ENCODE peak calls at places on chromosomes 1 and 21, in six cellular contexts. X, Y, E, N, D and Q are unnamed samples.

GRCh38 chr1:176574756-176575155 is 111.8 kb downstream of the PAPPA2 start:
- DNase-seq in X (no peak), Y (no peak), E (no peak), N (no peak), D (no peak), Q (no peak)

GRCh38 chr1:98325646-98326441 is 335.7 kb upstream of the SNX7 start:
- DNase-seq in X (peak), Y (peak), E (peak), N (peak), D (peak), Q (peak)

GRCh38 chr21:41717573-41718330 is 49.1 kb downstream of the RIPK4 start:
- DNase-seq in X (no peak), Y (no peak), E (no peak), N (no peak), D (no peak), Q (no peak)

GRCh38 chr1:216325946-216326345 is 97.3 kb downstream of the USH2A start:
- DNase-seq in X (no peak), Y (no peak), E (no peak), N (no peak), D (peak), Q (no peak)

GRCh38 chr1:54121482-54122130 is 31.2 kb downstream of the CDCP2 start:
- DNase-seq in X (no peak), Y (peak), E (peak), N (peak), D (peak), Q (peak)

GRCh38 chr1:89719502-89720306 is 86.8 kb downstream of the LRRC8C start:
- DNase-seq in X (no peak), Y (no peak), E (no peak), N (no peak), D (no peak), Q (peak)

GRCh38 chr21:31395268-31395667 is 51.2 kb upstream of the TIAM1 start:
- DNase-seq in X (no peak), Y (no peak), E (no peak), N (no peak), D (no peak), Q (no peak)

GRCh38 chr1:38817958-38818705 is 41.4 kb downstream of the RRAGC start:
- DNase-seq in X (no peak), Y (no peak), E (no peak), N (peak), D (no peak), Q (peak)

GRCh38 chr1:86155061-86155806 is 1.3 kb downstream of the COL24A1 start:
- DNase-seq in X (no peak), Y (no peak), E (no peak), N (peak), D (peak), Q (peak)

GRCh38 chr1:94130851-94131595 is 10.1 kb upstream of the ABCA4 start:
- DNase-seq in X (peak), Y (no peak), E (no peak), N (no peak), D (peak), Q (peak)

GRCh38 chr1:176719478-176719877 is 256.5 kb downstream of the PAPPA2 start:
- DNase-seq in X (no peak), Y (no peak), E (no peak), N (no peak), D (no peak), Q (no peak)

GRCh38 chr1:247209306-247209900 is 37.6 kb upstream of the ZNF124 start:
- DNase-seq in X (no peak), Y (peak), E (no peak), N (no peak), D (no peak), Q (peak)

GRCh38 chr1:56948403-56949023 is 17.3 kb downstream of the C8B start:
- DNase-seq in X (no peak), Y (no peak), E (no peak), N (no peak), D (no peak), Q (no peak)

GRCh38 chr1:111199881-111200801 is at the start of gene DENND2D:
- DNase-seq in X (peak), Y (no peak), E (no peak), N (no peak), D (no peak), Q (no peak)

GRCh38 chr1:3453891-3454810 is at the start of gene ARHGEF16:
- DNase-seq in X (peak), Y (no peak), E (peak), N (peak), D (no peak), Q (peak)

GRCh38 chr1:45998218-45998617 is 134.2 kb downstream of the PIK3R3 start:
- DNase-seq in X (no peak), Y (no peak), E (no peak), N (no peak), D (no peak), Q (no peak)

GRCh38 chr1:55362558-55362957 is 147.4 kb upstream of the USP24 start:
- DNase-seq in X (no peak), Y (no peak), E (no peak), N (no peak), D (peak), Q (peak)

GRCh38 chr1:203311368-203312301 is 6.3 kb downstream of the BTG2 start:
- DNase-seq in X (no peak), Y (no peak), E (no peak), N (no peak), D (no peak), Q (peak)

GRCh38 chr1:184888505-184888904 is 85.8 kb downstream of the NIBAN1 start:
- DNase-seq in X (no peak), Y (no peak), E (no peak), N (no peak), D (peak), Q (peak)

GRCh38 chr1:92441316-92442311 is 45.1 kb downstream of the GFI1 start:
- DNase-seq in X (peak), Y (no peak), E (peak), N (peak), D (no peak), Q (no peak)

GRCh38 chr1:45381243-45381642 is 41.0 kb upstream of the MUTYH start:
- DNase-seq in X (no peak), Y (no peak), E (no peak), N (no peak), D (no peak), Q (peak)

GRCh38 chr1:14529436-14529835 is 69.0 kb upstream of the KAZN start:
- DNase-seq in X (no peak), Y (no peak), E (no peak), N (no peak), D (no peak), Q (no peak)

GRCh38 chr1:54229281-54229891 is 29.4 kb downstream of the MRPL37 start:
- DNase-seq in X (peak), Y (no peak), E (peak), N (no peak), D (peak), Q (peak)

GRCh38 chr1:208565761-208566440 is 321.7 kb upstream of the PLXNA2 start:
- DNase-seq in X (no peak), Y (no peak), E (no peak), N (no peak), D (no peak), Q (no peak)

GRCh38 chr1:71298633-71299032 is 217.8 kb upstream of the ZRANB2 start:
- DNase-seq in X (no peak), Y (no peak), E (no peak), N (no peak), D (no peak), Q (peak)

GRCh38 chr1:175097361-175097760 is 29.7 kb downstream of the TNN start:
- DNase-seq in X (no peak), Y (no peak), E (no peak), N (no peak), D (no peak), Q (no peak)

GRCh38 chr1:96362623-96363022 is 359.0 kb upstream of the PTBP2 start:
- DNase-seq in X (peak), Y (peak), E (peak), N (peak), D (peak), Q (peak)

GRCh38 chr1:23148084-23148483 is 20.6 kb downstream of the LUZP1 start:
- DNase-seq in X (no peak), Y (no peak), E (no peak), N (no peak), D (no peak), Q (peak)

GRCh38 chr1:41003640-41004220 is 17.8 kb downstream of the SLFNL1 start:
- DNase-seq in X (peak), Y (peak), E (peak), N (peak), D (peak), Q (peak)

GRCh38 chr1:185541861-185542260 is 192.3 kb upstream of the HMCN1 start:
- DNase-seq in X (no peak), Y (no peak), E (no peak), N (no peak), D (peak), Q (peak)

GRCh38 chr1:234531181-234532132 is 52.5 kb upstream of the TARBP1 start:
- DNase-seq in X (peak), Y (no peak), E (no peak), N (peak), D (peak), Q (peak)

GRCh38 chr1:1796466-1796865 is 18.2 kb upstream of the NADK start:
- DNase-seq in X (no peak), Y (no peak), E (no peak), N (no peak), D (no peak), Q (no peak)
- TF ChIP-seq CTCF in X (peak), Y (no peak), E (no peak), N (no peak), D (peak), Q (peak)

DNA sequence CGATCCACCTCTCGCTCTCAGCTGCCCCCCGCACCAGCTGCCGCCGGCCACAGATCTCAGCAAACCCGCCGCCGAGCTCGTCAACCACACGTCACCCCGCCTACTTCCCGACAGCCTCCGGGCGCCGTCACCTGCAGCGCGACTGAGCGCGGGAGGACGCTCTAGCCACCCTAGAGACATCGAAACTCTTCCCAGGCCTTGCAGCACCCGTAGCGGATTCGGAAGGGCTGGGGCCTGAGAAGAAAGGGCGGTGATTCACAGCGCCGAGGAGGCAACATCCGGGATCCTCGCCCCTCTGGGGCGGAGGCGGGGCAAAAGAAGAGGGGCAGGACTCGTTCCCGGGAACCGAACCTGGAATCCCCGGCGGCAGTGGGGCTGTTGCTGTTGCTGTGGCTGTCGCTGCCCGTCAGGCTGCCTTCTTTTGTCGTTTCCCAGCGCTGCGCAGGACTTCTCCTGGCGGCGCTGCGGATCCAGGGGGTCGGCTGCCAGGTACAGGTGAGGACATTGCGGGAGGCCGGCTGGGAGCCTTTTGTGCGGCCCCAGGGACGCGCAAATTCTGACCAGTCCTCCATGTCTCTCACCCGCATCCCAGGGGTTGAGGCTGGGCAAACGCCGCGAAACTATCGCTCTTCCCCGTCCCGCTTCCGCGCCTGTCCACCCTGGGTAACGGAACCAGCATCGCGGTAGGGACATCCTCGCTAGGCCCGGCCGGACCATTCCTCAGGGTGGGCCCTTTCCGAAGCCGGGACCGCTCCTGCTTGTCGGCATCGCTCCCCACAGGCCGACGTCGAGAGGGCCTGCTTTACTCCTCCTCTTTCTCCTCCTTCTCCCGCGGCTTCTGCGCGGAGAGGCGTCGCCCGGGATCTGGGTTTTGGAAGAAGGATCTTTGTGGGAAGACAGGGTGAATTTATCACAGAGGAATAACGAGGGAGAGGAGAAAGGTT is at the start of the genes RO60 and UCHL5:
- DNase-seq in X (peak), Y (peak), E (peak), N (peak), D (peak), Q (peak)
- TF ChIP-seq CTCF in X (no peak), Y (no peak), E (no peak), N (no peak), D (no peak), Q (no peak)

GRCh38 chr1:32470991-32471694 is 6.3 kb downstream of the ZBTB8B start:
- DNase-seq in X (no peak), Y (no peak), E (no peak), N (no peak), D (no peak), Q (no peak)
- TF ChIP-seq CTCF in X (no peak), Y (peak), E (no peak), N (no peak), D (peak), Q (peak)

DNA sequence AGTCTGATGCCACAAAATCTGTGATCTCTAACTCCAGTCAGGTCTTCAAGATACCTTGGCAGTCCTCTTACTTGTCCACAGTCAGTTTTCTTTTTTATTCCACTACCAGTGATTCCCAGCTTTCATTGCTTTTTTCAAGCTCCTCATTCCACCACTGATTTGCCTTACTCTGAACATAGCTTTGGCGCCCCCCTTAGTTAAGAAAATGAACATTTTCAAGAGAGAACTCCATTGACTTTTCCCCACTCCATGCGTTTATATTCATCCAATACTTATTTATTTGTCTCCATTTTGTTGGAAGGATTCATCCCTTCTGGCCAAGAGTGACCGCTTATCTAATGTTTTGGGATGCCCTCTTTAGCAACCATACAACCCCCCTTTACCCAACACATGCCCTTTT is 33.9 kb upstream of the IPO9 start:
- DNase-seq in X (no peak), Y (no peak), E (peak), N (peak), D (peak), Q (peak)
- TF ChIP-seq CTCF in X (peak), Y (peak), E (peak), N (peak), D (peak), Q (peak)

GRCh38 chr1:168636200-168636599 is 59.8 kb downstream of the XCL1 start:
- DNase-seq in X (no peak), Y (no peak), E (peak), N (peak), D (no peak), Q (peak)
- TF ChIP-seq CTCF in X (no peak), Y (no peak), E (peak), N (peak), D (peak), Q (no peak)

DNA sequence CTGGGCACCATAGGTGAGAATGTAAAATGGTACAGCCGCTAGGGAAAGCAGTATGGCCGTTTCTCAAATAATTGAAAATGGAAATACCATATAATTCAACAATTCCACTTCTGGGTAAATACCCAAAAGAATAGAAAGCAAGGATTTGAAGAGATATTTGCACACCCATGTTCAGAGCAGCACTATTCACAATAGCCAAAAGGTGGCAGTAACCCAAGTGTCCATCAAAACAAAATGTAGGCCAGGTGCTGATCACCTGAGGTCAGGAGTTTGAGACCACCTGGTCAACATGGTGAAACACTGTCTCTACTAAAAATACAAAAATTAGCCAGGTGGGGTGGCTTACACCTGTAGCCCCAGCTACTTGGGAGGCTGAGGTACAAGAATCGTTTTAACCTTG is 62.1 kb downstream of the OLIG1 start:
- DNase-seq in X (no peak), Y (no peak), E (no peak), N (no peak), D (no peak), Q (no peak)
- TF ChIP-seq CTCF in X (no peak), Y (no peak), E (peak), N (peak), D (no peak), Q (peak)

GRCh38 chr21:43737158-43737950 is 18.4 kb downstream of the PDXK start:
- DNase-seq in X (no peak), Y (no peak), E (no peak), N (no peak), D (no peak), Q (no peak)
- TF ChIP-seq CTCF in X (no peak), Y (no peak), E (no peak), N (no peak), D (no peak), Q (no peak)

GRCh38 chr1:64469977-64470669 is at the start of gene CACHD1:
- DNase-seq in X (no peak), Y (peak), E (peak), N (peak), D (peak), Q (peak)
- TF ChIP-seq CTCF in X (no peak), Y (no peak), E (no peak), N (peak), D (peak), Q (peak)